ENCODE peak calls at places on chromosomes 2 and 18, in six cellular contexts. A, K, S, W, I and B are unnamed samples.

GRCh38 chr2:207805566-207806226 is 36.0 kb upstream of the FZD5 start:
- DNase-seq in A (no peak), K (no peak), S (no peak), W (no peak), I (no peak), B (no peak)

GRCh38 chr2:240449764-240450531 is 14.5 kb downstream of the GPC1 start:
- DNase-seq in A (no peak), K (peak), S (no peak), W (peak), I (no peak), B (peak)

GRCh38 chr2:222194669-222195068 is 104.1 kb downstream of the PAX3 start:
- DNase-seq in A (no peak), K (no peak), S (no peak), W (no peak), I (no peak), B (no peak)

GRCh38 chr18:45761512-45762114 is 37.6 kb downstream of the SLC14A1 start:
- DNase-seq in A (no peak), K (no peak), S (no peak), W (no peak), I (no peak), B (no peak)

GRCh38 chr2:11539317-11540147 is 5.7 kb downstream of the GREB1 start:
- DNase-seq in A (no peak), K (peak), S (no peak), W (no peak), I (no peak), B (no peak)

GRCh38 chr2:72945450-72946019 is 28.2 kb downstream of the EMX1 start:
- DNase-seq in A (no peak), K (no peak), S (no peak), W (no peak), I (no peak), B (no peak)

GRCh38 chr2:45285791-45286390 is 276.6 kb upstream of the SIX2 start:
- DNase-seq in A (no peak), K (no peak), S (no peak), W (no peak), I (no peak), B (no peak)

GRCh38 chr18:44601447-44601846 is 79.2 kb upstream of the SETBP1 start:
- DNase-seq in A (no peak), K (no peak), S (no peak), W (peak), I (no peak), B (no peak)

GRCh38 chr2:37361416-37361815 is 17.0 kb downstream of the QPCT start:
- DNase-seq in A (no peak), K (peak), S (no peak), W (no peak), I (no peak), B (peak)

GRCh38 chr2:216752855-216753505 is 57.6 kb upstream of the IGFBP5 start:
- DNase-seq in A (no peak), K (peak), S (no peak), W (no peak), I (no peak), B (no peak)

GRCh38 chr2:220279840-220280239 is 652.4 kb downstream of the SLC4A3 start:
- DNase-seq in A (no peak), K (no peak), S (no peak), W (no peak), I (no peak), B (no peak)

GRCh38 chr2:106020032-106020431 is 174.1 kb downstream of the UXS1 start:
- DNase-seq in A (no peak), K (no peak), S (no peak), W (no peak), I (no peak), B (no peak)

GRCh38 chr2:165253178-165253577 is 14.0 kb downstream of the SCN2A start:
- DNase-seq in A (no peak), K (no peak), S (no peak), W (no peak), I (no peak), B (no peak)

GRCh38 chr2:101401316-101401660 is 14.0 kb upstream of the CREG2 start:
- DNase-seq in A (no peak), K (no peak), S (no peak), W (no peak), I (no peak), B (no peak)

GRCh38 chr2:74817333-74817732 is 16.6 kb upstream of the HK2 start:
- DNase-seq in A (peak), K (no peak), S (no peak), W (no peak), I (no peak), B (no peak)